ENCODE peak calls at places on chromosomes 12 and 14, in five cellular contexts. One of them, this sample, is unnamed.

GRCh38 chr12:54428050-54429013 is 9.3 kb upstream of the ITGA5 start:
- DNase-seq in AG04450: no peak
- DNase-seq in A549: no peak
- DNase-seq in colonic mucosa: no peak
- DNase-seq in uterus: no peak
- DNase-seq in this sample: no peak

GRCh38 chr14:55688566-55688965 is 108.6 kb downstream of the KTN1 start:
- DNase-seq in colonic mucosa: no peak
- DNase-seq in uterus: no peak
- DNase-seq in AG04450: no peak
- DNase-seq in A549: no peak
- DNase-seq in this sample: no peak

GRCh38 chr12:15966426-15966825 is 55.3 kb downstream of the DERA start:
- DNase-seq in A549: no peak
- DNase-seq in AG04450: no peak
- DNase-seq in uterus: no peak
- DNase-seq in colonic mucosa: no peak
- DNase-seq in this sample: no peak

GRCh38 chr12:90896164-90896563 is 58.8 kb downstream of the CCER1 start:
- DNase-seq in colonic mucosa: no peak
- DNase-seq in uterus: no peak
- DNase-seq in A549: no peak
- DNase-seq in AG04450: peak; percentile 16
- DNase-seq in this sample: no peak

GRCh38 chr14:65290830-65291229 is 121.7 kb upstream of the FUT8 start:
- DNase-seq in AG04450: no peak
- DNase-seq in uterus: no peak
- DNase-seq in colonic mucosa: no peak
- DNase-seq in A549: no peak
- DNase-seq in this sample: no peak

GRCh38 chr12:118164798-118165486 is 29.0 kb downstream of the PEBP1 start:
- DNase-seq in A549: peak; percentile 51
- DNase-seq in uterus: no peak
- DNase-seq in AG04450: no peak
- DNase-seq in colonic mucosa: no peak
- DNase-seq in this sample: no peak

GRCh38 chr12:68111995-68112394 is 47.5 kb downstream of the IFNG start:
- DNase-seq in colonic mucosa: no peak
- DNase-seq in AG04450: no peak
- DNase-seq in A549: no peak
- DNase-seq in uterus: no peak
- DNase-seq in this sample: no peak

GRCh38 chr12:112309797-112310196 is 72.4 kb downstream of the HECTD4 start:
- DNase-seq in uterus: no peak
- DNase-seq in colonic mucosa: no peak
- DNase-seq in A549: no peak
- DNase-seq in AG04450: no peak
- DNase-seq in this sample: no peak

GRCh38 chr14:36510078-36510799 is 9.8 kb downstream of the NKX2-1 start:
- DNase-seq in colonic mucosa: no peak
- DNase-seq in AG04450: no peak
- DNase-seq in A549: no peak
- DNase-seq in uterus: no peak
- DNase-seq in this sample: no peak

GRCh38 chr14:106294324-106294723 is 767.9 kb downstream of the TMEM121 start:
- DNase-seq in colonic mucosa: no peak
- DNase-seq in A549: no peak
- DNase-seq in uterus: no peak
- DNase-seq in AG04450: no peak
- DNase-seq in this sample: no peak
- H3K9me3 ChIP-seq in colonic mucosa: no peaks in the 10 kb centered on the region
- H3K9me3 ChIP-seq in A549: no peaks in the 10 kb centered on the region
- H3K9me3 ChIP-seq in uterus: no peaks in the 10 kb centered on the region
- H3K9me3 ChIP-seq in AG04450: peaks cover 18% of the 10 kb centered on the region
- H3K9me3 ChIP-seq in this sample: no peaks in the 10 kb centered on the region

DNA sequence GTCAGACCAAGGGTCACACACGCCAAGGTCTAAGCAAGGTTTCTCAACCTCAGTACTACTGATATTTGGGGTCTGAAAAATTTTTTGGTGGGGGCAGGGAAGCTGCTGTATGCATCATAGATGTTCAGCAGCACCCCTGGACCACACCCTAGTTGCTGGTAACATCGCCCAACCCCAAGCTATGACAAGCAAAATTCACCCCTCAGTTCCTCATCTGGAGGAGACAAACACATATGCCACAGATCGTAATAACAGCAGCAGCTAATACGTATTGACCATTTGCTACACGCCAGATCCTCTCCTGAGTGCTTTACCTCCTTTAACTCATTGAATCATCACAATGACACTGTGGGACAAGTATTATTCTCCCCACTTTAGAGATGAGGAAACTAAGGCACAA is 46.4 kb downstream of the ACTN1 start:
- DNase-seq in uterus: no peak
- DNase-seq in AG04450: no peak
- DNase-seq in A549: no peak
- DNase-seq in colonic mucosa: no peak
- DNase-seq in this sample: no peak
- H3K27ac ChIP-seq in uterus: no peak overlapping the region
- H3K27ac ChIP-seq in AG04450: peak overlapping the region; percentile 21
- H3K27ac ChIP-seq in A549: peak overlapping the region; percentile 18
- H3K27ac ChIP-seq in colonic mucosa: no peak overlapping the region
- H3K27ac ChIP-seq in this sample: no peak overlapping the region

DNA sequence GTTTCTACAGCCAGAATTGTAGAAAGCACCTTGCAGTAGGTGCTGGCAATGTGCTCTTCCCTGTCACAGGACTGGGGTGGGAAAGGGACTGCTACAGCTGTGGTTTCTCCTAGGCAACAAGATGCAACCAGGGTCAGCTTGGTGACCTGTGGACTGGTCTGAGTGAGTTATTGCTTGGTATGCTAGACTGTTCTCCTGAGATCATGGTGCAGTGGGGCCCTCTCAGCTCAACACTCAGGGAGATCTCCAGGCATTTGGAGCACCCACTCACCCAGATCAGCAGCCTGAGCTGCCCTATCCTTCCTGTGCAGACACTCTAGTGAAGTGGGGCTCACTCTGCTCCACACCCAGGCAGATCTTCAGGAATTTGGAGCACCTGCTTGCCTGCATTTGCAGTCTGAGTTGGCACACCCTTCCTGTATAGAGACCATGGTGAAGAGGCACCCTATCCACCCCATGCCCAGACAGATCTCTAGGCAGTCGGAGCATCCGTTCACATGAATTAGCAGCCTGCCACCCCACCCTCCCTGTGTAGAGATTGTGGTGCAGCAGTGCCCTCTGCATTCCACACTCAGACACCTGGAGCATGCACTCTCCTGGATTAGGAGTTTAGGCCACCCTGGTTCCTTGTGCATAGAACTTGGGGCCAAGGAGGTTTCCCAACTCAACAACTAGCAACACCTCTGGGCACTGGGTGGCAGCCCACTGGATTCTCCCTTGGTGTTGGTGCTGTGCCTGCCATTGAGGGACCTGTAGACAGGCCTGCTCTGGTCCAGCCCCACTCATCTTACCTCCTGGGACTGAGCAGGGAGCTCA is 3.8 kb upstream of the FAM186B start:
- DNase-seq in uterus: no peak
- DNase-seq in A549: no peak
- DNase-seq in AG04450: no peak
- DNase-seq in colonic mucosa: no peak
- DNase-seq in this sample: no peak
- TF ChIP-seq CTCF in uterus: no peak
- TF ChIP-seq CTCF in A549: no peak
- TF ChIP-seq CTCF in AG04450: no peak
- TF ChIP-seq CTCF in colonic mucosa: no peak
- TF ChIP-seq CTCF in this sample: no peak

DNA sequence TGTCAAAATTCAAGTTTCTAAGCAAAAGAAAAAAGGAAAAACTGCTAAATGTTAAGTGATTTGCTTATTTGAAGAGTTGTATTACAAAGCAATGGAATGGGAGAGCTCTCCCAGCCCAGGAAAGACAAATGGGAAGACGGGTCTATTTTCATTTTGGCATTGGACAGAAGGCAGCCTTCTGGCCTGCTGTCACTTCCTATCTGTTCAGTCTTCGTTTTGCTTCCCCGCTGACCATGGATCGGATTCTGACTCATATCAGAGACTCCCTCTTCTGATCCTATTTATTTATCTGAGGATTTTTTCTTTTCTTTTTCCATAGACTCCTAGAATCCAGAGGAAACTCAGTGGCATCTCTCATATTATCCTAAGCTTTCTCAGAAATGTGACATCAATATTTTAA is 634.9 kb downstream of the DIO2 start:
- DNase-seq in A549: no peak
- DNase-seq in AG04450: peak; percentile 18
- DNase-seq in colonic mucosa: no peak
- DNase-seq in uterus: no peak
- DNase-seq in this sample: no peak
- H3K9me3 ChIP-seq in A549: no peaks in the 10 kb centered on the region
- H3K9me3 ChIP-seq in AG04450: no peaks in the 10 kb centered on the region
- H3K9me3 ChIP-seq in colonic mucosa: no peaks in the 10 kb centered on the region
- H3K9me3 ChIP-seq in uterus: no peaks in the 10 kb centered on the region
- H3K9me3 ChIP-seq in this sample: no peaks in the 10 kb centered on the region